ENCODE peak calls at places on chromosomes 7 and 10, in seven cellular contexts. One of them, this sample, is unnamed.

GRCh38 chr10:112722758-112723157 is 227.3 kb upstream of the TCF7L2 start:
- DNase-seq in OCI-LY7: no peak
- DNase-seq in cardiac fibroblast: no peak
- DNase-seq in BJ: no peak
- DNase-seq in H1: no peak
- DNase-seq in fibroblast of mammary gland: no peak
- DNase-seq in mammary epithelial cell: no peak
- DNase-seq in this sample: no peak

GRCh38 chr7:44646921-44647636 is 40.7 kb downstream of the OGDH start:
- DNase-seq in fibroblast of mammary gland: no peak
- DNase-seq in BJ: no peak
- DNase-seq in mammary epithelial cell: no peak
- DNase-seq in H1: no peak
- DNase-seq in cardiac fibroblast: no peak
- DNase-seq in OCI-LY7: no peak
- DNase-seq in this sample: no peak

GRCh38 chr7:100585511-100586265 is at the start of gene LRCH4:
- DNase-seq in fibroblast of mammary gland: peak
- DNase-seq in BJ: no peak
- DNase-seq in H1: no peak
- DNase-seq in OCI-LY7: peak
- DNase-seq in cardiac fibroblast: peak
- DNase-seq in mammary epithelial cell: peak
- DNase-seq in this sample: no peak

GRCh38 chr7:148408307-148408706 is 182.3 kb upstream of the C7orf33 start:
- DNase-seq in cardiac fibroblast: no peak
- DNase-seq in fibroblast of mammary gland: no peak
- DNase-seq in BJ: no peak
- DNase-seq in OCI-LY7: no peak
- DNase-seq in mammary epithelial cell: no peak
- DNase-seq in H1: no peak
- DNase-seq in this sample: no peak

GRCh38 chr7:95593343-95593742 is 3.0 kb downstream of the PDK4 start:
- DNase-seq in OCI-LY7: no peak
- DNase-seq in H1: no peak
- DNase-seq in mammary epithelial cell: no peak
- DNase-seq in BJ: no peak
- DNase-seq in fibroblast of mammary gland: no peak
- DNase-seq in cardiac fibroblast: no peak
- DNase-seq in this sample: no peak

GRCh38 chr10:7480742-7481381 is 70.0 kb upstream of the SFMBT2 start:
- DNase-seq in OCI-LY7: peak
- DNase-seq in fibroblast of mammary gland: no peak
- DNase-seq in mammary epithelial cell: no peak
- DNase-seq in cardiac fibroblast: no peak
- DNase-seq in BJ: no peak
- DNase-seq in H1: no peak
- DNase-seq in this sample: no peak

GRCh38 chr10:113080621-113081229 is 130.7 kb downstream of the TCF7L2 start:
- DNase-seq in BJ: no peak
- DNase-seq in fibroblast of mammary gland: no peak
- DNase-seq in cardiac fibroblast: peak
- DNase-seq in mammary epithelial cell: no peak
- DNase-seq in H1: no peak
- DNase-seq in OCI-LY7: no peak
- DNase-seq in this sample: no peak

GRCh38 chr10:76942556-76943416 is 694.8 kb downstream of the KCNMA1 start:
- DNase-seq in BJ: no peak
- DNase-seq in fibroblast of mammary gland: peak
- DNase-seq in mammary epithelial cell: peak
- DNase-seq in OCI-LY7: no peak
- DNase-seq in cardiac fibroblast: peak
- DNase-seq in H1: no peak
- DNase-seq in this sample: no peak

GRCh38 chr10:101828734-101829551 is 10.7 kb upstream of the OGA start:
- DNase-seq in cardiac fibroblast: no peak
- DNase-seq in mammary epithelial cell: no peak
- DNase-seq in fibroblast of mammary gland: no peak
- DNase-seq in OCI-LY7: no peak
- DNase-seq in BJ: no peak
- DNase-seq in H1: no peak
- DNase-seq in this sample: no peak

GRCh38 chr10:101014966-101015581 is 15.5 kb downstream of the LZTS2 start:
- DNase-seq in cardiac fibroblast: peak
- DNase-seq in H1: no peak
- DNase-seq in mammary epithelial cell: peak
- DNase-seq in fibroblast of mammary gland: peak
- DNase-seq in OCI-LY7: no peak
- DNase-seq in BJ: peak
- DNase-seq in this sample: no peak

GRCh38 chr10:79905322-79906314 is 43.3 kb downstream of the SFTPD start:
- DNase-seq in OCI-LY7: no peak
- DNase-seq in fibroblast of mammary gland: peak
- DNase-seq in H1: no peak
- DNase-seq in BJ: no peak
- DNase-seq in mammary epithelial cell: peak
- DNase-seq in cardiac fibroblast: peak
- DNase-seq in this sample: no peak

GRCh38 chr7:4819450-4820404 is 42.1 kb downstream of the PAPOLB start:
- DNase-seq in fibroblast of mammary gland: no peak
- DNase-seq in OCI-LY7: no peak
- DNase-seq in H1: no peak
- DNase-seq in BJ: no peak
- DNase-seq in cardiac fibroblast: no peak
- DNase-seq in mammary epithelial cell: no peak
- DNase-seq in this sample: no peak

GRCh38 chr7:25567430-25567829 is 339.1 kb upstream of the NPVF start:
- DNase-seq in cardiac fibroblast: no peak
- DNase-seq in OCI-LY7: no peak
- DNase-seq in fibroblast of mammary gland: no peak
- DNase-seq in mammary epithelial cell: no peak
- DNase-seq in BJ: no peak
- DNase-seq in H1: no peak
- DNase-seq in this sample: no peak

GRCh38 chr10:59513558-59513957 is 151.2 kb upstream of the FAM13C start:
- DNase-seq in BJ: no peak
- DNase-seq in mammary epithelial cell: no peak
- DNase-seq in cardiac fibroblast: peak
- DNase-seq in OCI-LY7: no peak
- DNase-seq in H1: no peak
- DNase-seq in fibroblast of mammary gland: no peak
- DNase-seq in this sample: peak

GRCh38 chr10:121633056-121633455 is 34.8 kb upstream of the FGFR2 start:
- DNase-seq in cardiac fibroblast: no peak
- DNase-seq in mammary epithelial cell: no peak
- DNase-seq in H1: no peak
- DNase-seq in BJ: no peak
- DNase-seq in fibroblast of mammary gland: no peak
- DNase-seq in OCI-LY7: no peak
- DNase-seq in this sample: no peak

GRCh38 chr7:76294344-76295024 is 8.0 kb upstream of the HSPB1 start:
- DNase-seq in fibroblast of mammary gland: peak
- DNase-seq in OCI-LY7: peak
- DNase-seq in mammary epithelial cell: peak
- DNase-seq in BJ: peak
- DNase-seq in cardiac fibroblast: peak
- DNase-seq in H1: no peak
- DNase-seq in this sample: peak

GRCh38 chr7:76292206-76292573 is 10.3 kb upstream of the HSPB1 start:
- DNase-seq in H1: no peak
- DNase-seq in cardiac fibroblast: no peak
- DNase-seq in mammary epithelial cell: no peak
- DNase-seq in OCI-LY7: no peak
- DNase-seq in BJ: no peak
- DNase-seq in fibroblast of mammary gland: peak
- DNase-seq in this sample: no peak

GRCh38 chr7:76293407-76293901 is 9.0 kb upstream of the HSPB1 start:
- DNase-seq in cardiac fibroblast: no peak
- DNase-seq in BJ: no peak
- DNase-seq in H1: no peak
- DNase-seq in OCI-LY7: no peak
- DNase-seq in mammary epithelial cell: no peak
- DNase-seq in fibroblast of mammary gland: no peak
- DNase-seq in this sample: no peak

GRCh38 chr7:76286842-76287403 is 15.6 kb upstream of the HSPB1 start:
- DNase-seq in fibroblast of mammary gland: no peak
- DNase-seq in BJ: no peak
- DNase-seq in cardiac fibroblast: no peak
- DNase-seq in mammary epithelial cell: no peak
- DNase-seq in OCI-LY7: no peak
- DNase-seq in H1: no peak
- DNase-seq in this sample: no peak

DNA sequence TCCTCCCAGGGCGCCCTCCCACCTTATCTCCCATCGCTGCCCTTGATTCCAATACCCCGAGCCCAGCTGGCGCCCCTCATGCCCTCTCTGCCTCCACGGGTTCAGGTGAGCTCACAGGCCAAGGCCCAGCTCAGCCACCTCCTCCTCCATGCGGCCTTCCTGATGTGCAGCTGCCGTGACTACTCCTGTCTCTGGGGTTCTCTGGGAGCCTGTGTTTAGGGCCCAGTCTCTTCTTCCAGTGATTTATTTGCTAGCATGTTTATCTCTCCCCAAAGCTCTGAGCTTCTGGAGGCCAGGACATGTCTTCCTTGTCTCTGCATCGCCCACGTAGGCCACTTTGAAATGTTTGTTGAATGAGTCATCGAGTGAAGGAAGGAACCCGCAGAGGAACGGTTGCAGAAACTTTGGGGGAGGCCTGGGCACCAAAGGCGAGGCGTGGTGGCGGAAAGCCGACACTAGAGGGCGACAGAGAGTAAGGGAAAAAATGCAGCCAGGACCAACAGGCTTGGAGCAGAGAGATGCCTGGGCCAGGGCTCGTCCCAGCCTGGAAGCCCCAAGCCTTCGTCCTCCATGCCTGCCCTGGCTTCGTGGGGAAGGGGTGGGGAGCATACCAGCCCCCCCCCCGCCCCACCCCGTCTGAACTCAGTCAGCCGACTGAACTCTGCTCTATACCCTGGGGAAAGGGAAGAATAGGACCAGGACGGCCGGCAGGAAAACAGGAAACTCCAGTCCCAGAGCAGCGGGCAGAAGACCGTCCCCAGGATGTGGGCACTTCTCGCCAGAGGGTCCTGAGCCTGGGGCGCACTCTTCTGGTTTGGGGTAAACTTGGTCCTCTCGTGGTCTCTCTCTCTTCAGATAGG is 10.9 kb upstream of the HSPB1 start:
- DNase-seq in mammary epithelial cell: peak
- DNase-seq in fibroblast of mammary gland: peak
- DNase-seq in cardiac fibroblast: peak
- DNase-seq in BJ: peak
- DNase-seq in H1: peak
- DNase-seq in OCI-LY7: peak
- DNase-seq in this sample: peak
- H3K4me3 ChIP-seq in mammary epithelial cell: peak
- H3K4me3 ChIP-seq in fibroblast of mammary gland: peak
- H3K4me3 ChIP-seq in cardiac fibroblast: peak
- H3K4me3 ChIP-seq in BJ: peak
- H3K4me3 ChIP-seq in H1: no peak
- H3K4me3 ChIP-seq in OCI-LY7: peak
- H3K4me3 ChIP-seq in this sample: no peak

GRCh38 chr10:116810895-116811294 is 38.4 kb upstream of the ENO4 start:
- DNase-seq in H1: no peak
- DNase-seq in BJ: no peak
- DNase-seq in cardiac fibroblast: no peak
- DNase-seq in fibroblast of mammary gland: no peak
- DNase-seq in mammary epithelial cell: no peak
- DNase-seq in OCI-LY7: no peak
- DNase-seq in this sample: no peak

GRCh38 chr10:116811691-116812090 is 37.6 kb upstream of the ENO4 start:
- DNase-seq in fibroblast of mammary gland: no peak
- DNase-seq in cardiac fibroblast: no peak
- DNase-seq in OCI-LY7: no peak
- DNase-seq in H1: no peak
- DNase-seq in mammary epithelial cell: no peak
- DNase-seq in BJ: no peak
- DNase-seq in this sample: no peak

GRCh38 chr10:116808706-116809105 is 40.6 kb upstream of the ENO4 start:
- DNase-seq in BJ: no peak
- DNase-seq in mammary epithelial cell: no peak
- DNase-seq in fibroblast of mammary gland: no peak
- DNase-seq in H1: no peak
- DNase-seq in OCI-LY7: no peak
- DNase-seq in cardiac fibroblast: no peak
- DNase-seq in this sample: no peak

GRCh38 chr10:116809528-116810500 is 39.5 kb upstream of the ENO4 start:
- DNase-seq in H1: no peak
- DNase-seq in fibroblast of mammary gland: peak
- DNase-seq in mammary epithelial cell: peak
- DNase-seq in OCI-LY7: no peak
- DNase-seq in cardiac fibroblast: no peak
- DNase-seq in BJ: no peak
- DNase-seq in this sample: no peak
- TF ChIP-seq CTCF in H1: peak
- TF ChIP-seq CTCF in fibroblast of mammary gland: peak
- TF ChIP-seq CTCF in mammary epithelial cell: peak
- TF ChIP-seq CTCF in OCI-LY7: peak
- TF ChIP-seq CTCF in cardiac fibroblast: peak
- TF ChIP-seq CTCF in BJ: peak
- TF ChIP-seq CTCF in this sample: peak

DNA sequence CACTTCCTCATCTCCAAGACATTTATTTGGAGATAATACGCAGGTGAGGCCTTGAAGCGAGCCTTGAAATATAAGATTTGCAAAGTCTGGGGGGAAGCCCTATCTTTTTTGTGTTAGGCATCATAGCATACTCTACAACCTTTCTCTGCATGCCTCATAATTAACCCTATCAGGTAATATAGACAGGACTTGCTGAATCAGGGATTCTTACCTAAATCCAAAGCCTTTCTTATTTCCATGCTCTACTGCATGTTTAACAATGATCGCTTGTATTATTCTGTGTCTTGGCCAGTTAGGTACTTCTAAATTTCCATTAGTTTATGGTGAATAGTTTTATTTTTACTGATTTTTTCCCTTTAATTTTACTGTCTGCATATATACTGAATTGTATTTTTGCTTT is 19.1 kb downstream of the SPAG6 start:
- DNase-seq in BJ: no peak
- DNase-seq in cardiac fibroblast: no peak
- DNase-seq in mammary epithelial cell: no peak
- DNase-seq in H1: no peak
- DNase-seq in fibroblast of mammary gland: no peak
- DNase-seq in OCI-LY7: no peak
- DNase-seq in this sample: no peak
- H3K4me3 ChIP-seq in BJ: no peak
- H3K4me3 ChIP-seq in cardiac fibroblast: no peak
- H3K4me3 ChIP-seq in mammary epithelial cell: no peak
- H3K4me3 ChIP-seq in H1: no peak
- H3K4me3 ChIP-seq in fibroblast of mammary gland: no peak
- H3K4me3 ChIP-seq in OCI-LY7: no peak
- H3K4me3 ChIP-seq in this sample: no peak

DNA sequence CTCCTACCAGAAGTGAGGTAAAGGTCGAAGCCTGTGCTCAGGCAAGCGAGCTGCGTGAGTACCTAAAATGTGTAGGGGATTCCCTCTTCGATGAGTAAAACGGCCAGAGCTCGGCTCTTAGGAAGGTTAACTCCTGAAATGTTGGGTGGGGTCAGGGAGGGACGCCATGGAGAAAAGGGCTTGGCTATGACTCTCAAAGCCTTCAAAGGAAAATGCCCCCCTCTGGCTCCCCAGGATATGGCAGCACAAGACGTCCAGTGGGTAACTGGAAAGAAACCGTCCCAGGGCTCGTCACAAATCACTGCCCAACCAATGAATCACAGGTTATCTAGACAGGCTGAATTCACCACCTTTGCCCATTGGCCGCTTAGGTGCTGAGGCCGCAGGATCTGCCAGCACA is 58.0 kb downstream of the CALML3 start:
- DNase-seq in fibroblast of mammary gland: no peak
- DNase-seq in H1: no peak
- DNase-seq in mammary epithelial cell: no peak
- DNase-seq in OCI-LY7: peak
- DNase-seq in cardiac fibroblast: no peak
- DNase-seq in BJ: no peak
- DNase-seq in this sample: no peak
- TF ChIP-seq CTCF in fibroblast of mammary gland: no peak
- TF ChIP-seq CTCF in H1: peak
- TF ChIP-seq CTCF in mammary epithelial cell: no peak
- TF ChIP-seq CTCF in OCI-LY7: peak
- TF ChIP-seq CTCF in cardiac fibroblast: no peak
- TF ChIP-seq CTCF in BJ: no peak
- TF ChIP-seq CTCF in this sample: peak